ENCODE peak calls at places on chromosomes 2 and 18, in seven cellular contexts. R is HCT116, Y is HepG2, M is H1, L is K562, J is SK-N-SH, Q is GM12878. B is an unnamed sample.

GRCh38 chr2:20490300-20491181 is 43.7 kb downstream of the RHOB start:
- DNase-seq in Q (no peak), Y (no peak), R (no peak), J (no peak), M (no peak), L (no peak), B (no peak)

GRCh38 chr2:39218401-39218800 is 25.4 kb downstream of the CDKL4 start:
- DNase-seq in J (no peak), R (no peak), M (no peak), L (no peak), Y (no peak), Q (no peak), B (no peak)

GRCh38 chr2:181368036-181368435 is 89.2 kb upstream of the ITGA4 start:
- DNase-seq in J (no peak), Y (no peak), M (no peak), L (no peak), Q (no peak), R (no peak), B (no peak)

GRCh38 chr18:8365006-8365405 is 244.2 kb upstream of the RAB12 start:
- DNase-seq in L (no peak), Y (no peak), R (no peak), J (no peak), Q (no peak), M (no peak), B (no peak)

GRCh38 chr2:28021898-28022297 is 131.4 kb downstream of the BABAM2 start:
- DNase-seq in Y (no peak), L (no peak), Q (no peak), R (no peak), J (no peak), M (no peak), B (no peak)

GRCh38 chr2:36322108-36322507 is 33.5 kb upstream of the CRIM1 start:
- DNase-seq in Q (no peak), M (no peak), R (peak), L (no peak), Y (peak), J (no peak), B (peak)

GRCh38 chr18:76466410-76466991 is 28.5 kb downstream of the ZNF516 start:
- DNase-seq in M (no peak), L (no peak), Y (no peak), J (no peak), Q (no peak), R (no peak), B (no peak)

GRCh38 chr18:75309564-75309963 is 99.0 kb downstream of the TSHZ1 start:
- DNase-seq in R (no peak), J (no peak), M (no peak), Q (no peak), L (no peak), Y (peak), B (no peak)

GRCh38 chr2:42962521-42962953 is 170.2 kb upstream of the HAAO start:
- DNase-seq in M (no peak), Y (no peak), R (no peak), Q (no peak), J (no peak), L (no peak), B (no peak)

GRCh38 chr2:74199871-74200305 is 1.5 kb downstream of the MTHFD2 start:
- DNase-seq in R (no peak), J (no peak), Q (no peak), L (no peak), M (no peak), Y (no peak), B (no peak)

GRCh38 chr2:217612920-217613319 is 389.9 kb downstream of the TNS1 start:
- DNase-seq in Q (no peak), R (no peak), M (no peak), J (no peak), Y (no peak), L (no peak), B (no peak)

GRCh38 chr2:51734115-51734514 is 702.2 kb upstream of the NRXN1 start:
- DNase-seq in L (no peak), R (no peak), J (no peak), Q (no peak), Y (no peak), M (no peak), B (no peak)

GRCh38 chr18:12334280-12335262 is 26.5 kb downstream of the TUBB6 start:
- DNase-seq in L (no peak), Q (no peak), J (no peak), M (no peak), Y (no peak), R (no peak), B (no peak)

GRCh38 chr2:59458862-59459261 is 1094.6 kb downstream of the BCL11A start:
- DNase-seq in M (no peak), L (no peak), R (no peak), J (no peak), Q (no peak), Y (no peak), B (no peak)

GRCh38 chr18:45521777-45522176 is 93.5 kb upstream of the SLC14A2 start:
- DNase-seq in L (no peak), Q (no peak), R (no peak), M (no peak), J (no peak), Y (no peak), B (no peak)

GRCh38 chr2:208090420-208090819 is 33.9 kb downstream of the CRYGD start:
- DNase-seq in L (no peak), J (no peak), Q (no peak), Y (no peak), R (no peak), M (no peak), B (no peak)

GRCh38 chr2:40257812-40258457 is 194.0 kb downstream of the SLC8A1 start:
- DNase-seq in Q (no peak), R (no peak), Y (no peak), M (no peak), J (no peak), L (no peak), B (no peak)

GRCh38 chr18:42436366-42436765 is 481.3 kb downstream of the PIK3C3 start:
- DNase-seq in L (no peak), M (no peak), Y (no peak), R (no peak), J (no peak), Q (no peak), B (no peak)

GRCh38 chr2:84486436-84487115 is 27.5 kb upstream of the SUCLG1 start:
- DNase-seq in J (no peak), Q (no peak), Y (peak), M (no peak), R (no peak), L (no peak), B (no peak)

GRCh38 chr2:63497561-63497960 is 90.7 kb downstream of the WDPCP start:
- DNase-seq in Q (no peak), J (no peak), M (no peak), R (no peak), L (no peak), Y (no peak), B (no peak)

GRCh38 chr2:222722327-222722946 is 51.0 kb downstream of the MOGAT1 start:
- DNase-seq in Y (no peak), Q (peak), M (no peak), J (no peak), R (no peak), L (no peak), B (no peak)

GRCh38 chr18:28176933-28177827 is at the start of gene CDH2:
- DNase-seq in R (no peak), Y (peak), M (peak), L (no peak), Q (no peak), J (peak), B (peak)

GRCh38 chr2:111071480-111072143 is 49.1 kb upstream of the BCL2L11 start:
- DNase-seq in J (no peak), Y (no peak), Q (peak), R (no peak), L (no peak), M (no peak), B (no peak)

GRCh38 chr18:1014951-1015627 is 110.4 kb downstream of the ADCYAP1 start:
- DNase-seq in M (no peak), L (no peak), R (no peak), Y (no peak), Q (no peak), J (no peak), B (peak)

GRCh38 chr18:6256521-6256920 is 158.2 kb downstream of the L3MBTL4 start:
- DNase-seq in Q (no peak), L (no peak), M (no peak), Y (no peak), R (no peak), J (no peak), B (no peak)

GRCh38 chr18:36127866-36128845 is 984 bp downstream of the SLC39A6 start:
- DNase-seq in Q (no peak), Y (peak), M (no peak), R (no peak), L (peak), J (peak), B (no peak)

GRCh38 chr2:3625186-3625585 is 30.3 kb downstream of the COLEC11 start:
- DNase-seq in L (no peak), M (no peak), J (no peak), Q (no peak), Y (no peak), R (no peak), B (no peak)
- TF ChIP-seq YY1 in L (no peak), M (no peak), J (no peak), Q (no peak), Y (no peak), R (no peak), B (no peak)

GRCh38 chr2:107592225-107592624 is 234.5 kb upstream of the RGPD4 start:
- DNase-seq in Q (no peak), J (no peak), R (no peak), M (no peak), Y (no peak), L (no peak), B (no peak)

GRCh38 chr2:107591541-107591940 is 235.2 kb upstream of the RGPD4 start:
- DNase-seq in M (no peak), Q (no peak), L (no peak), R (no peak), Y (no peak), J (no peak), B (no peak)

GRCh38 chr2:107597507-107597906 is 229.2 kb upstream of the RGPD4 start:
- DNase-seq in J (no peak), R (no peak), M (no peak), Y (no peak), Q (no peak), L (no peak), B (no peak)

DNA sequence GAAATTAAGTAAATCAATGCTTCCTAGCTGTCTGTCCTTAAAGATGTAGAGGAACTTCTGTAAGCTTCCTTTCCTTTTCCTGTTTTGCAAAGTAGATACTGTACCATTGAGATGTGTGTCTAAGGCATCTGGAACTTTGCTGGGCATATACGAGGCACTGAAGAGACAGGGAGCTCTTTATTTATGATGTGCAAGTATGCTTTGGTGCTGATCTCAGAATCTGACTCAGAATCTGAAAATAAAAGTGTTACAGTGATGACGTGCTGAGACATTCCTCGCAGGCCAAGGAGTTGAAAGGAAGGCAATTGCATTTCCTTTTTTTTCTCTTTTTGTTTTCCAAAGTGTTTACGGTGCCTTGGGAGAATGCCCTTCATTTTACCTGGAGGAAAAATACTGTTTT is 230.9 kb upstream of the RGPD4 start:
- DNase-seq in J (no peak), Y (no peak), L (no peak), R (no peak), Q (no peak), M (no peak), B (no peak)
- TF ChIP-seq YY1 in J (no peak), Y (no peak), L (no peak), R (no peak), Q (no peak), M (no peak), B (no peak)

GRCh38 chr2:3208179-3208578 is 169.4 kb downstream of the EIPR1 start:
- DNase-seq in M (no peak), Q (no peak), Y (no peak), J (no peak), L (no peak), R (no peak), B (no peak)

GRCh38 chr2:3209258-3209657 is 168.4 kb downstream of the EIPR1 start:
- DNase-seq in L (no peak), M (no peak), Q (no peak), J (no peak), Y (no peak), R (no peak), B (no peak)

GRCh38 chr2:3205845-3206244 is 171.8 kb downstream of the EIPR1 start:
- DNase-seq in R (no peak), Q (no peak), L (no peak), M (no peak), J (no peak), Y (no peak), B (no peak)

GRCh38 chr2:3208591-3208990 is 169.0 kb downstream of the EIPR1 start:
- DNase-seq in J (no peak), M (no peak), Y (no peak), R (no peak), Q (no peak), L (no peak), B (no peak)

DNA sequence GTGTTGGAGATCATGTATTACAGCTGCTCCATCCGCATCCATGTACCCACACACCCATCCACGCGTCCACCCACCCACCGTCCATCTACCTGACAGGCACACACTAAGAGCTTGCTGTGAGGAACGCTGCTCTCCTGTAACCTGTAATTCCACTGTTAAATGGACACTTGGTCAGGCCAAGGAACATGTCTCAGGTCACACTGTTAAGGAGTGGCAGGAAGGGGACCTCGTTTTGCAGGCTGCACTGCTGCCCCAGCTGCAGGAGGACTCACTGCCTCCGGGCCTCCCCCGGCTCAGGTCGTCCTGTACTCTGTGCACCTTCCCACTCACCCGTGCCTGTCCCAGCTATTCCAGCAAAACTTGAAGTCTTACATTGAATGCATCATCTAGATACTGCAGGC is 170.5 kb downstream of the EIPR1 start:
- DNase-seq in L (no peak), M (no peak), Y (no peak), R (no peak), J (no peak), Q (no peak), B (no peak)
- TF ChIP-seq YY1 in L (no peak), M (no peak), Y (no peak), R (no peak), J (no peak), Q (no peak), B (no peak)

DNA sequence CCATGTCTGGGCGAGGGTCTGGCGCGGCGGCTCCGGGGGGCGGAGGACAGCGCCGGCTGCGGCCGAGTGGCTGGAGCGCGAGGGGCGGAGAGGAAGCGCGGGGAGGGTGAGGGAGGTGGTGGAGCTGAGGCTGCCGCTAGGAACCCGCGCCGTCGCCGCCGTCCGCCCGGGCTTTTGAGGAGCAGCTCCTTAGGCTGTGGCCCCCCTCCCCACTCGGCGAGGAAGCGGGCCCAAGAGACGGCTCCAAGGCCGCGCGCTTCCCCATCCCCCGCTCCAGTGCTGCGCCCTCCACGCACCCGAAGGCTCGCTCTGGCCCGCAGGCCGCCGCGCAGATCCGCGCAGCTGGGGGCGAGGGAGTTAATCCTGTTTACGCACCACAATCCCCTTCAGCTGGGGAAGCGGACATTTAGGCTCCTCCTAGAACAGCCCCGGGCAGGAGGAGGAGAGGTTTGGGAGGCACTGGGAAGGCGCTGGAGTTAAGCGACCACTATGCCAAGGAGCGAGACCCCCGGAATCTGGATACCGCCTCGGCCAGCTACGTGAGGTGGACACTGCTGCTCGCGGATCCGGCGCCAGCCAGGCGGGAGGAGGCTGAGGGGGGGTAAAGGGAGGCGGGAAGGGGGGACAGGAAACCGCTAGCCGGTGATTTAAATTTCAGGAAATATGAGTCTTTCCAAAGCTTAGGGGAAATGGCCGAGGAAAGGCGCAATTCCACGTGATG is at the start of gene CNRIP1:
- DNase-seq in M (no peak), L (peak), Q (no peak), J (peak), R (no peak), Y (no peak), B (peak)
- TF ChIP-seq YY1 in M (no peak), L (no peak), Q (no peak), J (no peak), R (no peak), Y (no peak), B (no peak)

GRCh38 chr2:10276481-10277292 is 26.0 kb upstream of the HPCAL1 start:
- DNase-seq in J (peak), R (no peak), L (no peak), Y (no peak), Q (no peak), M (no peak), B (no peak)

GRCh38 chr2:10279472-10279870 is 23.2 kb upstream of the HPCAL1 start:
- DNase-seq in J (no peak), Q (no peak), Y (no peak), R (no peak), M (no peak), L (no peak), B (no peak)

GRCh38 chr2:10278763-10279471 is 23.8 kb upstream of the HPCAL1 start:
- DNase-seq in Q (no peak), M (no peak), L (peak), R (no peak), J (no peak), Y (no peak), B (no peak)

GRCh38 chr2:10277293-10278028 is 25.2 kb upstream of the HPCAL1 start:
- DNase-seq in Q (no peak), M (no peak), Y (no peak), J (no peak), R (no peak), L (no peak), B (no peak)

GRCh38 chr2:10278029-10278762 is 24.5 kb upstream of the HPCAL1 start:
- DNase-seq in J (no peak), L (peak), Q (no peak), R (no peak), Y (peak), M (no peak), B (no peak)
- TF ChIP-seq YY1 in J (no peak), L (no peak), Q (no peak), R (no peak), Y (no peak), M (no peak), B (no peak)

DNA sequence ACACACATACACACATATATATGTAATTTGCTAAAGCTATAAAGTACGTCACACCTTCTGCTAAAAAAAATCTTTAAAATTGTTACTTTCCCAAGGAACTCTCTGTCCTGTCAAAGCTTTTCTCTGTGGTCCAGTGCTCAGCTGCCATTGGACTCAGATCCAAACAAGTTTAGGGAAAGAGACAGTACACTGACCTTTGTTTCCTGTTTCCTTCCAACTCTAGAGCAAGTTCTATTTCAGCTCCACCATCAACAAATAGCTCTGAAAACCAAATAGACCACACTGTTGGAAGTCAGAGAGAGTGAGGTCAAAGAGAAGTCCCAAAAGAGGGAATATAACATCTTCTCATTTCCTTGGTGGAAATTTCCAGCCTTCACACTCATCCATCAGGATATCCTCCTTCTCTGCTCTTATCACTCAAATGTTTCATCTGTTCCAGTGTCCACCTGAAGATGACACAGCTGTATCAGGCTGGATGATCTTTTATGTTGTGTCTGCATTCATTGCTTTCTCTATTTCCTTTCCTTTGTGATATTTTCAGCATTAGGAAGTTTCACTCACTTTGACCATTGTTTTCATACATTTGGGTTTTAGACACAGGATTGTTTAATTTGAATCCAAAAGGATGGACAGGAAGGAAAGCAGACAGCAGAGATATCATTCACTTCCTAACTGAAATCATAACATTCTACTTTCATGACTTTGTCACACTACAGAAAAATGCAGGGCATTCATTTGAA is 192.3 kb upstream of the NT5C1B start:
- DNase-seq in M (no peak), L (no peak), R (no peak), J (no peak), Q (no peak), Y (no peak), B (no peak)
- TF ChIP-seq YY1 in M (no peak), L (no peak), R (no peak), J (no peak), Q (no peak), Y (no peak), B (no peak)

GRCh38 chr2:6202756-6203155 is 510.6 kb downstream of the SOX11 start:
- DNase-seq in M (no peak), Q (no peak), J (no peak), Y (no peak), L (no peak), R (no peak), B (no peak)

DNA sequence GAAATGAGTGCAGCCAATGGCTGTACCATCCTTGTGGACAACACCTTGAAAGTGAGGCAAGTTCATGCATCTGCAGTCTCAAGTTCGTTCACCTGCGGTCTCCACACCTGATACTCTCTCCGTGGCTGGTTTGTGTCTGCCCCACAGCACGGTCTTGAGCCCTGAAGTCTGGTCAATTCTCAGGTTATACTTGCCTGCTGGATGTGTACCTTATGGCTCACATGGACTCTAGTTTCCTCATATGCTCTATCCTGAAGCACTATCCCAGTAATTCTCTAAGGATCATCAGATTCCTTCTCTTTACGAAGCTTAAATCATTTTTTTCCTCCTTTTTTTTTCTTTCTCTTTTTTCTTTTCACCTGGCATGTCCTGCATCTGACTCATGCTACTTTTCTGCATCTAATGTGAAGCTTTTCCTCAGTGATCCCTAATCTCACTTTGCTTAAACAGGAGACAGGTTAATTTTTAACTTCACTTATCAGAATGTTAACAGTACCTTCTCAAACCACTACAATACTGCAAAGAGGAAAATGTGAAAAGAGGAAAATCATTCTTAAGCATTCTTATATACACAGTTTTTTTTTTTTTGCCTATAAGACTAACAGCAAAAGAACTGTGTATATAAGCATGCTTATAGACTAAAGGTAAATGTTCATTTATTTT is 511.2 kb downstream of the SOX11 start:
- DNase-seq in Q (no peak), J (no peak), M (no peak), Y (no peak), R (no peak), L (no peak), B (no peak)
- TF ChIP-seq YY1 in Q (no peak), J (no peak), M (no peak), Y (no peak), R (no peak), L (no peak), B (no peak)

B was measured in NT2/D1.